ENCODE peak calls at places on chromosome 4, in seven cellular contexts. K, Y, P, H, J, V and Q are unnamed samples.

GRCh38 chr4:133320576-133321170 is 171.6 kb downstream of the PCDH10 start:
- DNase-seq in J (peak; percentile 0), K (peak; percentile 34), V (no peak), P (peak; percentile 15), H (no peak), Y (peak; percentile 29), Q (peak; percentile 39)

GRCh38 chr4:153651961-153652784 is 31.9 kb upstream of the TLR2 start:
- DNase-seq in V (no peak), H (no peak), J (no peak), K (no peak), Y (no peak), P (peak; percentile 85), Q (no peak)

GRCh38 chr4:94342713-94343112 is at the start of gene HPGDS:
- DNase-seq in P (no peak), J (no peak), K (no peak), H (no peak), V (no peak), Y (no peak), Q (no peak)

GRCh38 chr4:2254665-2255500 is 7.0 kb downstream of the MXD4 start:
- DNase-seq in P (no peak), J (no peak), H (peak; percentile 61), Y (no peak), K (no peak), V (no peak), Q (no peak)

GRCh38 chr4:11565899-11566298 is 137.2 kb upstream of the HS3ST1 start:
- DNase-seq in K (no peak), P (no peak), H (no peak), V (no peak), Y (no peak), J (no peak), Q (no peak)

GRCh38 chr4:118955515-118955914 is 66.9 kb downstream of the SYNPO2 start:
- DNase-seq in H (no peak), P (no peak), V (peak; percentile 29), K (no peak), Y (no peak), J (no peak), Q (no peak)

GRCh38 chr4:56465599-56466295 is 1.7 kb upstream of the SRP72 start:
- DNase-seq in H (no peak), V (peak; percentile 42), P (peak; percentile 57), Y (no peak), J (peak; percentile 11), K (peak; percentile 66), Q (no peak)

GRCh38 chr4:72311291-72311690 is 257.7 kb downstream of the ADAMTS3 start:
- DNase-seq in P (peak; percentile 78), H (no peak), K (no peak), J (no peak), V (no peak), Y (no peak), Q (no peak)

GRCh38 chr4:77445846-77446245 is 159.8 kb upstream of the CXCL13 start:
- DNase-seq in H (no peak), J (no peak), P (no peak), K (no peak), Y (no peak), V (no peak), Q (no peak)

GRCh38 chr4:41709844-41710481 is 38.6 kb downstream of the PHOX2B start:
- DNase-seq in Y (peak; percentile 82), K (peak; percentile 87), J (no peak), V (peak; percentile 32), H (no peak), P (peak; percentile 99), Q (no peak)

GRCh38 chr4:36189511-36190226 is 54.6 kb downstream of the ARAP2 start:
- DNase-seq in J (peak; percentile 52), Y (no peak), P (no peak), V (no peak), K (no peak), H (no peak), Q (peak; percentile 69)

GRCh38 chr4:100414016-100414790 is 103.6 kb downstream of the EMCN start:
- DNase-seq in H (no peak), J (no peak), P (peak; percentile 38), Y (no peak), K (peak; percentile 49), V (peak; percentile 17), Q (no peak)

DNA sequence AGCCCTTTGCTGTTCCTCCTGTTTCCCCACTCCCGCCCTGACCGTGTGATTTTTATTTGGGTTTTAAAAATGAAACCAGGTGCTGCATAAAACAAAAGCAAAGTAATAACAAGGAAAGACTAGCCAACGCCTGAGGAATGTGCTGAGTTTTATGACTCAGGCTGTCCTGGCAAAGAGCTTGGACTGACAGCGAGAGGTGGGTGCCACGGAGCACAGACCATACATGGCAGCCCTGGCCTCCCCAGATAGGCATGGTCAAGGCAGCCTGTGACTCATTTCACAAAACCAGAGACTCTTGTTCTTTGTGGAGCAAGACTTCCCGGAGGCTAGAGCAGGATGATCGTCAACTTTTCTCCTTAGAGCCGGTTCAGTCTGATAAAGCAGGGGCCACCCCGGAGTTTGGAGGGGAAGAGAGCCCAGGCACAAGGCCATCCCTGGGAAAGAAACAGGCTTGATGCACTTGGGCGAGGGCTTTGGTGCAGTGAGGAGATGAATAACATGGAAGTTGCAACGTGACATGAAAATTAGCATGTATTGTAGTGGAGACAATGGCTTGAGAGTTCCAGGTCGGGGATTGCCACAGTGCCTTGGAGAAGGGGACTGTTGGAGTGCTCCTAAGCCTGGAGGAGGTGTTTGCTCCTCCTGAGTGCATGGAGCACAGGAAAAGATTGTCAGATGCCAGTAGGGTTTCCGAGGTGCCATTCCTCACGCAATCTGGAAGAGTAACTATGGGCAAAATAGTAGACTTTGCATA is 54.8 kb downstream of the C4orf51 start:
- DNase-seq in Y (peak; percentile 72), H (no peak), P (peak; percentile 99), J (peak; percentile 56), K (peak; percentile 99), V (peak; percentile 100), Q (no peak)
- H3K4me3 ChIP-seq in Y (no peak overlapping the region), H (no peak overlapping the region), P (peak overlapping the region; percentile 22), J (peak overlapping the region; percentile 5), K (peak overlapping the region; percentile 17), V (peak overlapping the region; percentile 62), Q (no peak overlapping the region)

GRCh38 chr4:142377345-142378091 is 468.6 kb downstream of the INPP4B start:
- DNase-seq in H (no peak), K (no peak), P (no peak), Y (no peak), V (no peak), J (no peak), Q (no peak)
- H3K4me3 ChIP-seq in H (no peak overlapping the region), K (no peak overlapping the region), P (no peak overlapping the region), Y (no peak overlapping the region), V (no peak overlapping the region), J (no peak overlapping the region), Q (no peak overlapping the region)

DNA sequence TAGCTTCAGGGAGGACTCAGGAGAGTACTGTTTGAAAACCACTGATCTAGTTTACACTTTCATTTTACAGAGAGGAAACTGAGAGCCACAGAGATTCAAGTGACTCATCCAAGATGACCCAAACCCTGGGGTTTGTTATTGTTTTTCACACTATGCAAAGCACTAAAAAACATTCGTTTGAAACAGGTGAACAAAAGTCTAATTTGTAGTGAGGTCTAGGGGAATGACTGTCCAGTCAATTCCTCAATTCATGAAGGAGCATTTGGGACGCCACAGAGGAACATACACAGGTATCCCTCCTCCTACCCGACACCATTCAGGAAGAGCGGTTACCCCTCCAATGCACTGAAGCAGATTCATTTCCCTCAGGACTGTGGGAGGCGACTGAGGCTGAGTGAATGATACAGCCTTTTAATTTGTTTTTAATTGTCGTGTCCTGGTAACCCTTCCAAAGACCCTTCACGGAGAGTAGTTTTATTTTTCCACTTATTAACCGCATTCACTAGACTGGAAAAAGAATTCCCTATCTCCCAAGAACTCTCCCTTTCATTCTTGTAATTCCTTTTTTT is 30.3 kb downstream of the TLR10 start:
- DNase-seq in P (peak; percentile 54), J (no peak), V (peak; percentile 44), Y (no peak), H (no peak), K (peak; percentile 63), Q (no peak)
- H3K4me3 ChIP-seq in P (no peak overlapping the region), J (no peak overlapping the region), V (peak overlapping the region; percentile 38), Y (no peak overlapping the region), H (no peak overlapping the region), K (no peak overlapping the region), Q (no peak overlapping the region)

GRCh38 chr4:48668254-48669017 is 111.6 kb downstream of the FRYL start:
- DNase-seq in Y (no peak), P (peak; percentile 92), V (no peak), K (no peak), J (peak; percentile 96), H (no peak), Q (no peak)

GRCh38 chr4:48664938-48665337 is 115.1 kb downstream of the FRYL start:
- DNase-seq in P (peak; percentile 61), Y (no peak), K (no peak), J (peak; percentile 43), H (no peak), V (no peak), Q (no peak)

GRCh38 chr4:48665555-48666186 is 114.4 kb downstream of the FRYL start:
- DNase-seq in K (peak; percentile 54), P (peak; percentile 71), H (no peak), J (peak; percentile 62), V (no peak), Y (no peak), Q (no peak)

GRCh38 chr4:48669086-48669485 is 111.0 kb downstream of the FRYL start:
- DNase-seq in V (no peak), J (peak; percentile 66), Y (no peak), H (no peak), K (no peak), P (peak; percentile 18), Q (no peak)

GRCh38 chr4:48667148-48667547 is 112.9 kb downstream of the FRYL start:
- DNase-seq in Y (no peak), K (no peak), P (no peak), H (no peak), V (no peak), J (no peak), Q (no peak)
- H3K4me3 ChIP-seq in Y (no peak overlapping the region), K (no peak overlapping the region), P (no peak overlapping the region), H (no peak overlapping the region), V (no peak overlapping the region), J (no peak overlapping the region), Q (no peak overlapping the region)

DNA sequence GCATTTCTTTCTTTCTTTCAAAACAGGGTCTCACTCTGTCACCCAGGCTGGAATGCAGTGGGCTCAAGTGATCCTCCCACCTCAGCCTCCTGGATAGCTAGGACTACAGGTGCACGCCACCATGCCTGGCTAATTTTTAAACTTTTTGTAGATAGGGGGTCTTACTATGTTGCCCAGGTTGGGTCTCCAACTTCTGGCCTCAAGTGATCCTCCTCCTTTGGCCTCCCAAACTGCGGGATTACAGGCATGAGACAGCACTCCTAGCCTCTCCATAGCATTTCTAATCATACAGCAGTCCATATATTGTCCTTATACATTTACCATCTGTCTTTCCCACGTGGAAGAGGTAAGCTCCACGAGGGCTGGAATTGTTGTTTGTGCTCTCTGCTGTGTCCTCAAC is 2.0 kb upstream of the FHIP1A start:
- DNase-seq in P (no peak), H (no peak), V (no peak), J (no peak), Y (no peak), K (no peak), Q (no peak)
- H3K4me3 ChIP-seq in P (no peak overlapping the region), H (no peak overlapping the region), V (no peak overlapping the region), J (no peak overlapping the region), Y (no peak overlapping the region), K (no peak overlapping the region), Q (peak overlapping the region; percentile 73)

GRCh38 chr4:86848136-86848535 is 1.0 kb downstream of the SLC10A6 start:
- DNase-seq in K (peak; percentile 63), V (peak; percentile 72), Y (no peak), P (no peak), H (no peak), J (no peak), Q (no peak)
- H3K4me3 ChIP-seq in K (no peak overlapping the region), V (no peak overlapping the region), Y (no peak overlapping the region), P (no peak overlapping the region), H (no peak overlapping the region), J (no peak overlapping the region), Q (no peak overlapping the region)

GRCh38 chr4:109046549-109047171 is 255.8 kb downstream of the COL25A1 start:
- DNase-seq in K (peak; percentile 78), V (peak; percentile 63), Y (no peak), P (no peak), H (no peak), J (peak; percentile 49), Q (no peak)
- H3K4me3 ChIP-seq in K (peak overlapping the region; percentile 5), V (peak overlapping the region; percentile 49), Y (no peak overlapping the region), P (no peak overlapping the region), H (no peak overlapping the region), J (no peak overlapping the region), Q (no peak overlapping the region)